ENCODE peak calls at places on chromosomes 11 and 22, in five cellular contexts. E is K562, Z is A549, X is HepG2, B is SK-N-SH. P is an unnamed sample.

GRCh38 chr22:24875862-24876506 is 70.0 kb downstream of the SGSM1 start:
- DNase-seq in X (no peak), B (no peak), E (peak; percentile 31), Z (peak; percentile 12), P (no peak)

GRCh38 chr11:97622795-97623194 is 1233.0 kb downstream of the JRKL start:
- DNase-seq in X (no peak), B (no peak), E (no peak), Z (no peak), P (no peak)

GRCh38 chr22:47676685-47677084 is 914.2 kb downstream of the TBC1D22A start:
- DNase-seq in X (no peak), Z (no peak), B (no peak), E (no peak), P (no peak)

GRCh38 chr22:48277868-48278581 is 1515.6 kb downstream of the TBC1D22A start:
- DNase-seq in E (no peak), B (no peak), X (no peak), Z (no peak), P (no peak)

GRCh38 chr11:131618203-131618602 is 247.8 kb downstream of the NTM start:
- DNase-seq in E (no peak), B (no peak), Z (no peak), X (no peak), P (no peak)

GRCh38 chr11:123363556-123363955 is 66.5 kb upstream of the GRAMD1B start:
- DNase-seq in E (no peak), Z (no peak), X (no peak), B (no peak), P (no peak)

GRCh38 chr22:29958170-29958569 is 75.2 kb downstream of the MTMR3 start:
- DNase-seq in X (no peak), E (no peak), Z (no peak), B (no peak), P (no peak)

GRCh38 chr11:119891392-119891791 is 162.4 kb upstream of the NECTIN1 start:
- DNase-seq in B (peak; percentile 74), X (no peak), E (no peak), Z (no peak), P (no peak)

GRCh38 chr11:2834893-2835767 is 50.4 kb downstream of the CDKN1C start:
- DNase-seq in B (no peak), X (peak; percentile 27), Z (no peak), E (no peak), P (no peak)

GRCh38 chr11:35035894-35036408 is 103.0 kb upstream of the CD44 start:
- DNase-seq in X (no peak), B (no peak), E (no peak), Z (no peak), P (peak; percentile 85)

GRCh38 chr11:43925932-43926505 is 16.4 kb upstream of the C11orf96 start:
- DNase-seq in X (no peak), Z (no peak), B (peak; percentile 87), E (no peak), P (no peak)

GRCh38 chr22:27668828-27669797 is 132.4 kb downstream of the MN1 start:
- DNase-seq in B (no peak), E (peak; percentile 78), X (peak; percentile 91), Z (peak; percentile 87), P (no peak)

GRCh38 chr22:35586771-35587170 is 30.4 kb downstream of the MB start:
- DNase-seq in E (no peak), X (no peak), B (no peak), Z (no peak), P (no peak)

GRCh38 chr22:34067031-34067430 is 146.8 kb upstream of the LARGE1 start:
- DNase-seq in B (no peak), X (no peak), Z (no peak), E (no peak), P (no peak)

GRCh38 chr11:94511932-94512781 is at the start of gene C11orf97:
- DNase-seq in B (peak; percentile 82), X (peak; percentile 35), Z (no peak), E (peak; percentile 13), P (no peak)

GRCh38 chr11:118876261-118876660 is 7.4 kb upstream of the CXCR5 start:
- DNase-seq in X (no peak), B (no peak), E (no peak), Z (no peak), P (no peak)

GRCh38 chr11:124867700-124868099 is 2.5 kb downstream of the ROBO3 start:
- DNase-seq in Z (peak; percentile 40), E (peak; percentile 53), B (peak; percentile 87), X (peak; percentile 25), P (no peak)

GRCh38 chr11:5504403-5504891 is 5.3 kb downstream of the UBQLN3 start:
- DNase-seq in X (no peak), B (no peak), Z (no peak), E (peak; percentile 58), P (no peak)

GRCh38 chr11:9656864-9657263 is 7.0 kb upstream of the SWAP70 start:
- DNase-seq in X (no peak), Z (no peak), B (no peak), E (no peak), P (no peak)

GRCh38 chr11:61769169-61769920 is 16.9 kb downstream of the MYRF start:
- DNase-seq in Z (no peak), B (no peak), E (peak; percentile 50), X (peak; percentile 90), P (no peak)

GRCh38 chr11:65183201-65183891 is 1.6 kb downstream of the CAPN1 start:
- DNase-seq in Z (no peak), B (no peak), X (no peak), E (no peak), P (no peak)

GRCh38 chr11:128956401-128957203 is 13.9 kb upstream of the TP53AIP1 start:
- DNase-seq in X (peak; percentile 74), Z (peak; percentile 76), B (peak; percentile 78), E (peak; percentile 42), P (peak; percentile 45)

GRCh38 chr11:1232328-1233321 is 9.8 kb downstream of the MUC5B start:
- DNase-seq in Z (no peak), E (no peak), B (peak; percentile 29), X (no peak), P (no peak)

GRCh38 chr22:18152519-18152918 is 2.5 kb downstream of the USP18 start:
- DNase-seq in X (no peak), Z (no peak), B (no peak), E (peak; percentile 7), P (peak; percentile 26)

GRCh38 chr11:26087095-26087935 is 244.6 kb upstream of the ANO3 start:
- DNase-seq in E (no peak), X (no peak), B (no peak), Z (no peak), P (peak; percentile 56)
- H3K4me3 ChIP-seq in E (no peak overlapping the region), X (no peak overlapping the region), B (no peak overlapping the region), Z (no peak overlapping the region), P (no peak overlapping the region)

GRCh38 chr22:32712644-32713355 is 88.7 kb upstream of the TIMP3 start:
- DNase-seq in E (no peak), Z (no peak), X (no peak), B (no peak), P (no peak)
- TF ChIP-seq CHD2 in E (no peak), Z (no peak), X (no peak), B (no peak), P (no peak)

GRCh38 chr11:75767793-75768111 is 826 bp upstream of the DGAT2 start:
- DNase-seq in X (no peak), B (no peak), E (no peak), Z (no peak), P (no peak)
- H3K4me3 ChIP-seq in X (peak overlapping the region; percentile 81), B (peak overlapping the region; percentile 57), E (peak overlapping the region; percentile 45), Z (peak overlapping the region; percentile 51), P (peak overlapping the region; percentile 2)

GRCh38 chr22:44975444-44976262 is 34.2 kb downstream of the PHF21B start:
- DNase-seq in X (peak; percentile 66), E (peak; percentile 91), B (peak; percentile 81), Z (peak; percentile 74), P (no peak)
- TF ChIP-seq CHD2 in X (no peak), E (no peak), B (no peak), Z (no peak), P (no peak)

GRCh38 chr22:50298937-50299656 is 8.3 kb downstream of the PLXNB2 start:
- DNase-seq in E (peak; percentile 22), Z (no peak), B (no peak), X (no peak), P (no peak)
- H3K4me3 ChIP-seq in E (no peak overlapping the region), Z (no peak overlapping the region), B (no peak overlapping the region), X (no peak overlapping the region), P (peak overlapping the region; percentile 47)

GRCh38 chr11:45347343-45347742 is 61.2 kb upstream of the SYT13 start:
- DNase-seq in X (no peak), E (no peak), Z (no peak), B (no peak), P (no peak)
- TF ChIP-seq CHD2 in X (no peak), E (no peak), Z (no peak), B (no peak), P (no peak)

DNA sequence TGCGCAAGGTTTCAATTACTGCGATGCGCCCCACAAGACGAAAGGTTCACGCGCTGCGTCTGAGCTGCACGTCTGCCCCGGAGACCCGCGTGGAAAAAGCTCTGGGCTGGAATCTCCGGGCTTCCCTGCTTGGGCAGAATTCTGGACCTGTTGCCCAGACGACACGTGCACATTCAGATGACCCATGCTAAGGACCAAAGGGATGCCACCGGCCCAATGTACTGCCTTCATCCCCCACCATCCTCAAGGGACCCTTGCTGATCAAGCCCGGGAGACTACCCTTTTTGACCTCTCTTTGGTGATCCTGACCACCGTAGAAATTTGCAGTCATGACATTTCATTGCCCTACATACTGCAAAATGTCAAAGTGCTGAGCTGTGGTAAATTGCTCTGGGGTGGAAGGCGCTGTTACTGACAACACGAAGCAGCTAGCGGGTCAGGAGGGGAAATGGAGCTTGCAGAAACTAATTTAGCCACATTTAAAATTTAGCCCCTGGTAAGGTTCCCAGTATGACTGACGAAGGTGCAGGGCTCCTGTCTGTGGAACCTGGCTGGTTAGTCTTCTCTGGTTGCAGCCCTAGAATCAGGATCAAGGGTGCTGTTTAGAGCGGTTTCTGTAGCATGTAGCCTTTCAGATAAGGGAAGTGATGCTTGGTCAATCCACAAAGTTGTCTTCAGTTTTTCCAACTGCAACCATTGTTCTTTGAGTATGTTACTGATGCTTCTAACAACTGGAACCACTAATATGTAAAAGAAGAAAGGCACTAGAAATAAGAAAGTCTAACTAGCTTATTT is 81.9 kb downstream of the PRR5L start:
- DNase-seq in X (no peak), B (no peak), E (no peak), Z (no peak), P (no peak)
- H3K4me3 ChIP-seq in X (no peak overlapping the region), B (peak overlapping the region; percentile 70), E (no peak overlapping the region), Z (peak overlapping the region; percentile 70), P (peak overlapping the region; percentile 61)

DNA sequence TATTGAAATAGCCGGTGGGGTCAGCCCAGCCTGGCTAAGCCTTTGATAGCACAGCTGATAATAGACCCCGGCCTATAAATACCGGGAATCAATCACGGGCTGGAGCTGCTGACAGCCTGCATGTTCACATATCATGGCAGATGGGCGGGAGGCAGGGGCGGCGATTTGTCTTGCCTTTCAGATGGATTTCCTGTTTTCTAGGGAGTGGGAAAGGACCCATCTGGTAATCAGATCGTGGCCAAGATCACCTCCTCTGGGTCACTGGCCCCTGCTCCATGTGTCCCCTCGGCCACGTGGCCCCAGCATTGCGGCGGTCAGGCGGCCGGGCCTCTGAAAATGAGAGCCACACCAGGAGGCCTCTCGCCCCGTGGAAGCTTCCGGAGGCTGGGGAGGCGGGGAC is 36.5 kb downstream of the SMIM38 start:
- DNase-seq in E (no peak), X (no peak), B (peak; percentile 45), Z (no peak), P (no peak)
- TF ChIP-seq CHD2 in E (no peak), X (no peak), B (no peak), Z (no peak), P (no peak)